ENCODE peak calls at places on chromosomes 11 and 22, in four cellular contexts. One of them, this sample, is unnamed.

GRCh38 chr11:2508793-2509192 is 64.0 kb downstream of the KCNQ1 start:
- DNase-seq in body of pancreas: no peak
- DNase-seq in A549: no peak
- DNase-seq in stomach: no peak
- DNase-seq in this sample: no peak

GRCh38 chr11:70019576-70020011 is 58.5 kb upstream of the ANO1 start:
- DNase-seq in stomach: no peak
- DNase-seq in A549: no peak
- DNase-seq in body of pancreas: no peak
- DNase-seq in this sample: no peak

GRCh38 chr11:2735053-2735589 is 35.3 kb upstream of the KCNQ1OT1 start:
- DNase-seq in body of pancreas: no peak
- DNase-seq in stomach: no peak
- DNase-seq in A549: no peak
- DNase-seq in this sample: no peak

GRCh38 chr11:90594658-90595057 is 371.8 kb upstream of the CHORDC1 start:
- DNase-seq in stomach: no peak
- DNase-seq in A549: peak
- DNase-seq in body of pancreas: peak
- DNase-seq in this sample: no peak

GRCh38 chr11:61489833-61490585 is 18.5 kb upstream of the LRRC10B start:
- DNase-seq in A549: no peak
- DNase-seq in body of pancreas: no peak
- DNase-seq in stomach: no peak
- DNase-seq in this sample: no peak

GRCh38 chr22:21026783-21027692 is 5.3 kb downstream of the SLC7A4 start:
- DNase-seq in stomach: no peak
- DNase-seq in body of pancreas: no peak
- DNase-seq in A549: no peak
- DNase-seq in this sample: peak

GRCh38 chr11:59615132-59615636 is 390 bp downstream of the OSBP start:
- DNase-seq in A549: peak
- DNase-seq in body of pancreas: peak
- DNase-seq in stomach: peak
- DNase-seq in this sample: no peak

GRCh38 chr22:30742291-30743256 is 47.9 kb downstream of the OSBP2 start:
- DNase-seq in stomach: no peak
- DNase-seq in body of pancreas: no peak
- DNase-seq in A549: no peak
- DNase-seq in this sample: peak

GRCh38 chr11:34493926-34494595 is 19.5 kb downstream of the ELF5 start:
- DNase-seq in body of pancreas: no peak
- DNase-seq in A549: no peak
- DNase-seq in stomach: no peak
- DNase-seq in this sample: no peak

GRCh38 chr22:50245214-50246072 is 620 bp upstream of the TUBGCP6 start:
- DNase-seq in body of pancreas: no peak
- DNase-seq in stomach: no peak
- DNase-seq in A549: no peak
- DNase-seq in this sample: no peak

GRCh38 chr11:10502065-10502680 is 38.8 kb downstream of the RNF141 start:
- DNase-seq in body of pancreas: no peak
- DNase-seq in A549: no peak
- DNase-seq in stomach: no peak
- DNase-seq in this sample: no peak

GRCh38 chr22:17133137-17133536 is 12.0 kb upstream of the TMEM121B start:
- DNase-seq in body of pancreas: no peak
- DNase-seq in A549: no peak
- DNase-seq in stomach: no peak
- DNase-seq in this sample: no peak

GRCh38 chr22:30413745-30414524 is 11.6 kb upstream of the MTFP1 start:
- DNase-seq in A549: no peak
- DNase-seq in body of pancreas: no peak
- DNase-seq in stomach: no peak
- DNase-seq in this sample: no peak

GRCh38 chr11:134037093-134037908 is 31.6 kb upstream of the JAM3 start:
- DNase-seq in stomach: peak
- DNase-seq in body of pancreas: peak
- DNase-seq in A549: peak
- DNase-seq in this sample: peak

GRCh38 chr11:45678962-45679361 is 13.5 kb upstream of the CHST1 start:
- DNase-seq in A549: no peak
- DNase-seq in stomach: no peak
- DNase-seq in body of pancreas: no peak
- DNase-seq in this sample: no peak

GRCh38 chr22:44963832-44964721 is 45.7 kb downstream of the PHF21B start:
- DNase-seq in A549: no peak
- DNase-seq in stomach: no peak
- DNase-seq in body of pancreas: no peak
- DNase-seq in this sample: no peak

GRCh38 chr11:74090701-74091100 is 80.1 kb downstream of the C2CD3 start:
- DNase-seq in A549: peak
- DNase-seq in body of pancreas: no peak
- DNase-seq in stomach: no peak
- DNase-seq in this sample: no peak

GRCh38 chr11:72974487-72975205 is 160.4 kb downstream of the ATG16L2 start:
- DNase-seq in A549: no peak
- DNase-seq in stomach: no peak
- DNase-seq in body of pancreas: no peak
- DNase-seq in this sample: no peak

GRCh38 chr11:61163714-61164609 is 2.7 kb upstream of the VPS37C start:
- DNase-seq in A549: no peak
- DNase-seq in body of pancreas: no peak
- DNase-seq in stomach: peak
- DNase-seq in this sample: no peak

GRCh38 chr11:17763244-17763643 is 28.7 kb downstream of the KCNC1 start:
- DNase-seq in stomach: no peak
- DNase-seq in A549: no peak
- DNase-seq in body of pancreas: no peak
- DNase-seq in this sample: no peak

GRCh38 chr11:130815074-130815802 is 101.0 kb downstream of the SNX19 start:
- DNase-seq in A549: no peak
- DNase-seq in body of pancreas: no peak
- DNase-seq in stomach: no peak
- DNase-seq in this sample: no peak

GRCh38 chr22:41241133-41241676 is 474 bp upstream of the CHADL start:
- DNase-seq in stomach: no peak
- DNase-seq in body of pancreas: no peak
- DNase-seq in A549: no peak
- DNase-seq in this sample: no peak

GRCh38 chr11:126111458-126112116 is 48.9 kb upstream of the CDON start:
- DNase-seq in stomach: peak
- DNase-seq in body of pancreas: no peak
- DNase-seq in A549: no peak
- DNase-seq in this sample: no peak

GRCh38 chr11:65717906-65718305 is 2.7 kb downstream of the RNASEH2C start:
- DNase-seq in body of pancreas: no peak
- DNase-seq in A549: no peak
- DNase-seq in stomach: no peak
- DNase-seq in this sample: no peak

GRCh38 chr11:100774132-100774531 is 87.0 kb downstream of the ARHGAP42 start:
- DNase-seq in stomach: no peak
- DNase-seq in body of pancreas: no peak
- DNase-seq in A549: no peak
- DNase-seq in this sample: no peak

GRCh38 chr11:130403301-130403804 is 25.1 kb downstream of the ADAMTS8 start:
- DNase-seq in body of pancreas: peak
- DNase-seq in stomach: no peak
- DNase-seq in A549: no peak
- DNase-seq in this sample: peak

GRCh38 chr11:94153320-94153719 is 24.7 kb downstream of the PANX1 start:
- DNase-seq in body of pancreas: peak
- DNase-seq in stomach: peak
- DNase-seq in A549: no peak
- DNase-seq in this sample: no peak

GRCh38 chr11:120937501-120937900 is 86.4 kb upstream of the TBCEL start:
- DNase-seq in stomach: no peak
- DNase-seq in body of pancreas: no peak
- DNase-seq in A549: no peak
- DNase-seq in this sample: no peak

GRCh38 chr11:11841121-11841604 is 609 bp upstream of the USP47 start:
- DNase-seq in A549: peak
- DNase-seq in body of pancreas: peak
- DNase-seq in stomach: peak
- DNase-seq in this sample: peak

GRCh38 chr11:93089474-93090102 is 108.2 kb downstream of the SLC36A4 start:
- DNase-seq in stomach: no peak
- DNase-seq in A549: peak
- DNase-seq in body of pancreas: peak
- DNase-seq in this sample: peak

GRCh38 chr11:110984147-110984546 is 261.4 kb upstream of the POU2AF2 start:
- DNase-seq in body of pancreas: no peak
- DNase-seq in A549: no peak
- DNase-seq in stomach: no peak
- DNase-seq in this sample: peak

GRCh38 chr22:40240671-40241070 is 62.9 kb downstream of the TNRC6B start:
- DNase-seq in A549: no peak
- DNase-seq in body of pancreas: no peak
- DNase-seq in stomach: no peak
- DNase-seq in this sample: no peak

GRCh38 chr22:31800065-31800464 is 46.2 kb downstream of the DEPDC5 start:
- DNase-seq in stomach: no peak
- DNase-seq in body of pancreas: no peak
- DNase-seq in A549: peak
- DNase-seq in this sample: peak

GRCh38 chr11:119041821-119042514 is 11.3 kb upstream of the SLC37A4 start:
- DNase-seq in A549: no peak
- DNase-seq in stomach: no peak
- DNase-seq in body of pancreas: no peak
- DNase-seq in this sample: no peak

GRCh38 chr11:8604078-8604723 is 10.2 kb upstream of the STK33 start:
- DNase-seq in body of pancreas: peak
- DNase-seq in stomach: peak
- DNase-seq in A549: peak
- DNase-seq in this sample: peak

GRCh38 chr11:28086569-28086968 is 21.4 kb downstream of the KIF18A start:
- DNase-seq in body of pancreas: no peak
- DNase-seq in stomach: no peak
- DNase-seq in A549: no peak
- DNase-seq in this sample: peak

GRCh38 chr11:18768472-18768901 is 23.1 kb downstream of the PTPN5 start:
- DNase-seq in A549: no peak
- DNase-seq in stomach: no peak
- DNase-seq in body of pancreas: no peak
- DNase-seq in this sample: no peak

GRCh38 chr11:64971421-64972233 is at the start of gene MAJIN:
- DNase-seq in A549: peak
- DNase-seq in stomach: peak
- DNase-seq in body of pancreas: peak
- DNase-seq in this sample: peak

GRCh38 chr11:20634044-20634443 is 34.6 kb downstream of the SLC6A5 start:
- DNase-seq in stomach: no peak
- DNase-seq in body of pancreas: no peak
- DNase-seq in A549: peak
- DNase-seq in this sample: no peak

GRCh38 chr11:63887600-63887999 is 29.4 kb downstream of the RCOR2 start:
- DNase-seq in stomach: no peak
- DNase-seq in A549: no peak
- DNase-seq in body of pancreas: no peak
- DNase-seq in this sample: no peak
- H3K4me3 ChIP-seq in stomach: no peak
- H3K4me3 ChIP-seq in A549: no peak
- H3K4me3 ChIP-seq in body of pancreas: no peak
- H3K4me3 ChIP-seq in this sample: no peak

GRCh38 chr22:27474112-27474571 is 327.4 kb downstream of the MN1 start:
- DNase-seq in A549: no peak
- DNase-seq in stomach: no peak
- DNase-seq in body of pancreas: no peak
- DNase-seq in this sample: peak
- TF ChIP-seq CTCF in A549: no peak
- TF ChIP-seq CTCF in stomach: no peak
- TF ChIP-seq CTCF in body of pancreas: no peak
- TF ChIP-seq CTCF in this sample: no peak

DNA sequence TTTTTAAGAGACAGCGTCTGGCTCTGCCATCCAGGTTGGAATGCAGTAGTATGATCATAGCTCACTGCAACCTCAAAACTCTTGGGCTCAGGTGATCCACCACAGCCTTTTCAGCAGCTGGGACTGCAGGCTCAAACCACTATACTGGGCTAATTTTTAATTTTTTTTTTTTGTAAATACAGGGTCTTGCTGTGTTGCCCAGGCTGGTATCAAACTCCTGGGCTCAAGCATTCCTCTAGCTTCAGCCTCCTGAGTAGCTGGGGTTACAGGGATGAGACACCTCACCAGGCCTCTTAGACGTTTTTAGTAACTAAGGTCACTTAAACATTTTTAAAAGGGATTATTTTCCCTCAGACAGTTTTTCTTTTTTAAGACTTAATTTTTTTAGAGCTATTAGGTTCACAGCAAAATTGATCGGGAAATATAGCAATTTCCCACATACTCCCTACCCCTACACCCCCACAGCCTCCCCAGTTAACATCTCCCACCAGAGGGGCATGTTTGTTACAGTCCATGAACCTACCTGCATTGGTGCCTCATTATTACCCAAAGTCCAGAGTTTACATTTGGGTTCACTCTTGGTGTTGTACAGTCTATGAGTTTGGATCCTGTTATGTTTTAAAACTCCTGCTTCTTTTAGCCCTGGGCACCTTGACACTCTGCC is 3.9 kb downstream of the BCR start:
- DNase-seq in stomach: no peak
- DNase-seq in A549: no peak
- DNase-seq in body of pancreas: no peak
- DNase-seq in this sample: no peak
- H3K4me3 ChIP-seq in stomach: no peak
- H3K4me3 ChIP-seq in A549: no peak
- H3K4me3 ChIP-seq in body of pancreas: no peak
- H3K4me3 ChIP-seq in this sample: no peak

DNA sequence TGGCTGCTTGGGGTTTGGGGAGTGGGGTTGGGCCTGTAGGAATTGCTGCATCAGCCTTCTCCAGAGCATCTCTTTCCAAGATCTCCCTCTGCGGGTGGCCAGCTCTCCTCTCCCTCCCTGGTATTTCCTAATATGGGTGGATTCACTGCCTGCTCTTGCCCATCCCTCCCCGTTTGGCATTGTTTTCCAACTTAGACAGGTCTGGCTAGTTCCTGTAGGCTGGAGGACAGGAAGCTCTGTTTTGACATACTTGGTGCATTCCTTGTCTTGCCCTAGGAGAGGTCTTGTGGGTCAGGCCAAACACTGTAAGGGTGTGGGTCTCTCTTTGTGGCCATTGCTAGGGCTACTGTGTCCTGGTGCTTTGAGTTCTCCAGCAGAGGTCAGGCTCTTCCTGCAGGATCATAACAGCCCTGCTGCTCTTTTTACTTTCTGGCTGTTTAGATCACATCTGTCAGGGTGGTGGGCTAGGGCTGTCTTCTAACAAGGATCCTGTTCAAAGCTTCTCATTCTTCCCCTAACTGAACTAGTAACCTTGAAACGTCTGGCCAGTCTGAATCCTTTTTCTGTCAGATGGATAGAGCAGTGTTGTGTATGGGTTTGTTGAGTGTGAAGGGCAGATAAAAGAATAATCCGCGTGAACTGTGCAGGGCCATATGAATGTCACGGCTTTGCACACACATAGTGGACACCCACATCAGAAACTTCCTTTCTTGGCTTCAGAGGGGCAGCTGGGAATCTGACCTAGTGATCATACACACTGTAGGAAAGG is 18.3 kb upstream of the MICALL1 start:
- DNase-seq in stomach: no peak
- DNase-seq in body of pancreas: no peak
- DNase-seq in A549: peak
- DNase-seq in this sample: peak
- TF ChIP-seq CTCF in stomach: peak
- TF ChIP-seq CTCF in body of pancreas: peak
- TF ChIP-seq CTCF in A549: peak
- TF ChIP-seq CTCF in this sample: peak